ENCODE peak calls at places on chromosomes 1 and 21, in four cellular contexts. One of them, this sample, is unnamed.

GRCh38 chr1:22204989-22205913 is 62.4 kb upstream of the WNT4 start:
- DNase-seq in MM.1S: no peak
- DNase-seq in PC-3: no peak
- DNase-seq in hepatocyte: no peak
- DNase-seq in this sample: no peak

GRCh38 chr21:18244721-18245486 is at the start of gene CHODL:
- DNase-seq in MM.1S: no peak
- DNase-seq in PC-3: no peak
- DNase-seq in hepatocyte: peak
- DNase-seq in this sample: peak

GRCh38 chr1:1781526-1781903 is 3.2 kb upstream of the NADK start:
- DNase-seq in MM.1S: no peak
- DNase-seq in PC-3: no peak
- DNase-seq in hepatocyte: no peak
- DNase-seq in this sample: no peak

GRCh38 chr1:59814901-59815825 is at the start of gene HOOK1:
- DNase-seq in MM.1S: peak
- DNase-seq in PC-3: peak
- DNase-seq in hepatocyte: peak
- DNase-seq in this sample: peak

GRCh38 chr1:109208431-109208830 is 5.3 kb upstream of the SARS1 start:
- DNase-seq in MM.1S: no peak
- DNase-seq in PC-3: no peak
- DNase-seq in hepatocyte: no peak
- DNase-seq in this sample: no peak

GRCh38 chr1:169201084-169201619 is 94.7 kb downstream of the ATP1B1 start:
- DNase-seq in MM.1S: no peak
- DNase-seq in PC-3: no peak
- DNase-seq in hepatocyte: no peak
- DNase-seq in this sample: no peak

GRCh38 chr1:78527706-78528105 is 36.9 kb downstream of the PTGFR start:
- DNase-seq in MM.1S: no peak
- DNase-seq in PC-3: peak
- DNase-seq in hepatocyte: no peak
- DNase-seq in this sample: no peak

GRCh38 chr1:155322571-155322952 is 1.9 kb downstream of the RUSC1 start:
- DNase-seq in MM.1S: no peak
- DNase-seq in PC-3: peak
- DNase-seq in hepatocyte: peak
- DNase-seq in this sample: peak

GRCh38 chr1:67134692-67135091 is at the start of gene C1orf141:
- DNase-seq in MM.1S: no peak
- DNase-seq in PC-3: no peak
- DNase-seq in hepatocyte: no peak
- DNase-seq in this sample: peak

GRCh38 chr1:151619489-151620093 is 7.7 kb downstream of the SNX27 start:
- DNase-seq in MM.1S: no peak
- DNase-seq in PC-3: peak
- DNase-seq in hepatocyte: peak
- DNase-seq in this sample: no peak

GRCh38 chr1:234662148-234662547 is 52.2 kb upstream of the IRF2BP2 start:
- DNase-seq in MM.1S: no peak
- DNase-seq in PC-3: no peak
- DNase-seq in hepatocyte: no peak
- DNase-seq in this sample: no peak

GRCh38 chr1:58441699-58442098 is 104.8 kb downstream of the OMA1 start:
- DNase-seq in MM.1S: no peak
- DNase-seq in PC-3: no peak
- DNase-seq in hepatocyte: no peak
- DNase-seq in this sample: no peak

GRCh38 chr1:220788146-220788545 is 1.4 kb downstream of the MTARC1 start:
- DNase-seq in MM.1S: no peak
- DNase-seq in PC-3: peak
- DNase-seq in hepatocyte: no peak
- DNase-seq in this sample: no peak
- TF ChIP-seq EZH2phosphoT487 in MM.1S: no peak
- TF ChIP-seq EZH2phosphoT487 in PC-3: no peak
- TF ChIP-seq EZH2phosphoT487 in hepatocyte: no peak
- TF ChIP-seq EZH2phosphoT487 in this sample: no peak

GRCh38 chr1:209585197-209585596 is 1.7 kb downstream of the CAMK1G start:
- DNase-seq in MM.1S: no peak
- DNase-seq in PC-3: no peak
- DNase-seq in hepatocyte: no peak
- DNase-seq in this sample: no peak

GRCh38 chr1:209586341-209586740 is 2.8 kb downstream of the CAMK1G start:
- DNase-seq in MM.1S: no peak
- DNase-seq in PC-3: no peak
- DNase-seq in hepatocyte: no peak
- DNase-seq in this sample: no peak

GRCh38 chr1:209587778-209588177 is 4.3 kb downstream of the CAMK1G start:
- DNase-seq in MM.1S: no peak
- DNase-seq in PC-3: peak
- DNase-seq in hepatocyte: peak
- DNase-seq in this sample: no peak

GRCh38 chr1:209584186-209584776 is 767 bp downstream of the CAMK1G start:
- DNase-seq in MM.1S: no peak
- DNase-seq in PC-3: no peak
- DNase-seq in hepatocyte: no peak
- DNase-seq in this sample: peak

DNA sequence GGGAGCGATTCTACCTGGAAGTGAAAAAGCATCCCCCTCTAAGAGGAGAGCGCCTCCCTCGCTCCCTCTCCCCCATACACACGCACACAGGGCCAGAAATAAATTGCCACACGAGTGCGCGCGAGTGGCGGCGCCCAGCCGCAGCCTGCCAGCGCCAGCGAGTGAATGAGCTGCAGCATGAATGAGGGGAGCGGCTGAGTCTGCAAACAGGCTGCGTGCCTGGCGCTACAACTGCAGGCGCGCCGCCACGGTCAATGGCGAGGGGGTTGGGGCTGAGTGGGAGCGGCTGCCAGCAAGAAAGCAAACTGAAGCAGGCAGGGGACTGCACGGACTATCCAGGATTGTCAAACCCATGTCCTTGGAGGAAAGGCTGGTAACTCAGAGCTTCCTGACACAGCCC is 2.2 kb downstream of the CAMK1G start:
- DNase-seq in MM.1S: no peak
- DNase-seq in PC-3: peak
- DNase-seq in hepatocyte: peak
- DNase-seq in this sample: peak
- TF ChIP-seq EZH2 in MM.1S: no peak
- TF ChIP-seq EZH2 in PC-3: no peak
- TF ChIP-seq EZH2 in hepatocyte: no peak
- TF ChIP-seq EZH2 in this sample: peak

DNA sequence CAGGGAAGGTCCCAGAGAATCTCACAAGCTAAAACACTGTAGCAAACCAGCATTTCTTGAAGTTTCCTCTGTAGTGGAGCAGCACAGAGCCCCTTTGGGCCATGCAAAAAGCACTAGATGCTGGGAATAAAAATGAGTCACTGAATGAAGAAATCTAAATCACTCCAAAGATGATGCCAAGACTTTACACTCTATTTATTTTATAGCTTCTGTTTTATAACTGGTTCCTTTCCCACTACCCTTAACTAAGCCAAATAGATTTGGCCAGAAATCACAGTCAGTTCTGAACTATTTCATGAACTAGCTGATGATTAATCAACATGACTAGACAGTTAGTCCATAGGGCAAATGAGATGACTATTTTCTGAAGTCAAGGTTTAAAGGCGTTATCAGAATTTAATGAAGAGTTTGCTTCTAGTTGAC is 89.5 kb downstream of the SCMH1 start:
- DNase-seq in MM.1S: no peak
- DNase-seq in PC-3: peak
- DNase-seq in hepatocyte: no peak
- DNase-seq in this sample: no peak
- TF ChIP-seq EZH2phosphoT487 in MM.1S: no peak
- TF ChIP-seq EZH2phosphoT487 in PC-3: no peak
- TF ChIP-seq EZH2phosphoT487 in hepatocyte: no peak
- TF ChIP-seq EZH2phosphoT487 in this sample: no peak

GRCh38 chr1:208243522-208243850 is 698 bp downstream of the PLXNA2 start:
- DNase-seq in MM.1S: peak
- DNase-seq in PC-3: peak
- DNase-seq in hepatocyte: no peak
- DNase-seq in this sample: peak
- TF ChIP-seq EZH2 in MM.1S: no peak
- TF ChIP-seq EZH2 in PC-3: no peak
- TF ChIP-seq EZH2 in hepatocyte: no peak
- TF ChIP-seq EZH2 in this sample: peak

GRCh38 chr1:170619167-170620030 is 44.5 kb upstream of the PRRX1 start:
- DNase-seq in MM.1S: peak
- DNase-seq in PC-3: peak
- DNase-seq in hepatocyte: no peak
- DNase-seq in this sample: no peak
- TF ChIP-seq EZH2phosphoT487 in MM.1S: no peak
- TF ChIP-seq EZH2phosphoT487 in PC-3: no peak
- TF ChIP-seq EZH2phosphoT487 in hepatocyte: no peak
- TF ChIP-seq EZH2phosphoT487 in this sample: no peak